ENCODE peak calls at places on chromosomes 3 and 15, in ten cellular contexts. P, Y, B, E, U, O, K, T, D and Z are unnamed samples.

GRCh38 chr3:197926418-197926817 is 23.6 kb upstream of the RPL35A start:
- DNase-seq in P (no peak), Y (no peak), B (no peak), E (no peak), U (no peak), O (no peak), K (no peak), T (no peak), D (no peak), Z (no peak)

GRCh38 chr3:44396200-44397171 is 57.9 kb downstream of the TCAIM start:
- DNase-seq in P (no peak), Y (no peak), B (peak; percentile 43), E (no peak), U (no peak), O (no peak), K (no peak), T (no peak), D (no peak), Z (no peak)

GRCh38 chr3:141452045-141452444 is 34.8 kb upstream of the RASA2 start:
- DNase-seq in P (peak; percentile 86), Y (peak; percentile 75), B (no peak), E (no peak), U (peak; percentile 38), O (no peak), K (no peak), T (peak; percentile 42), D (no peak), Z (peak; percentile 61)

GRCh38 chr15:69225355-69226027 is 65.1 kb downstream of the GLCE start:
- DNase-seq in P (peak; percentile 74), Y (peak; percentile 68), B (no peak), E (no peak), U (peak; percentile 14), O (no peak), K (no peak), T (no peak), D (no peak), Z (no peak)

GRCh38 chr3:72488736-72489030 is 359.6 kb downstream of the SHQ1 start:
- DNase-seq in P (peak; percentile 44), Y (peak; percentile 78), B (no peak), E (peak; percentile 72), U (no peak), O (no peak), K (no peak), T (no peak), D (no peak), Z (no peak)

GRCh38 chr3:40973141-40973540 is 226.2 kb upstream of the CTNNB1 start:
- DNase-seq in P (no peak), Y (no peak), B (no peak), E (no peak), U (no peak), O (no peak), K (no peak), T (no peak), D (no peak), Z (no peak)

GRCh38 chr3:111737056-111737711 is 121.9 kb upstream of the PHLDB2 start:
- DNase-seq in P (peak; percentile 48), Y (no peak), B (peak; percentile 60), E (no peak), U (no peak), O (peak; percentile 25), K (no peak), T (no peak), D (peak; percentile 31), Z (no peak)

GRCh38 chr15:46080018-46080417 is 445.2 kb downstream of the SQOR start:
- DNase-seq in P (no peak), Y (no peak), B (no peak), E (no peak), U (no peak), O (no peak), K (no peak), T (no peak), D (no peak), Z (no peak)

GRCh38 chr3:124281453-124282316 is 289.8 kb upstream of the ROPN1 start:
- DNase-seq in P (peak; percentile 71), Y (peak; percentile 58), B (no peak), E (no peak), U (peak; percentile 43), O (no peak), K (no peak), T (peak; percentile 36), D (no peak), Z (no peak)

GRCh38 chr3:195162033-195162669 is 108.8 kb downstream of the XXYLT1 start:
- DNase-seq in P (no peak), Y (no peak), B (peak; percentile 66), E (no peak), U (no peak), O (no peak), K (no peak), T (no peak), D (peak; percentile 22), Z (no peak)

GRCh38 chr3:45673273-45673672 is 15.9 kb upstream of the SACM1L start:
- DNase-seq in P (no peak), Y (no peak), B (no peak), E (no peak), U (no peak), O (no peak), K (no peak), T (no peak), D (no peak), Z (no peak)

GRCh38 chr15:77988386-77989301 is 88.9 kb downstream of the TBC1D2B start:
- DNase-seq in P (no peak), Y (no peak), B (peak; percentile 49), E (no peak), U (no peak), O (no peak), K (no peak), T (no peak), D (no peak), Z (no peak)

GRCh38 chr15:91572110-91572509 is 281.4 kb upstream of the SLCO3A1 start:
- DNase-seq in P (peak; percentile 90), Y (peak; percentile 10), B (no peak), E (peak; percentile 51), U (no peak), O (no peak), K (no peak), T (no peak), D (no peak), Z (no peak)

GRCh38 chr15:28881600-28881999 is 4.2 kb upstream of the APBA2 start:
- DNase-seq in P (no peak), Y (no peak), B (no peak), E (no peak), U (no peak), O (no peak), K (no peak), T (no peak), D (no peak), Z (no peak)

GRCh38 chr3:188008582-188009213 is 145.3 kb upstream of the LPP start:
- DNase-seq in P (no peak), Y (no peak), B (no peak), E (no peak), U (no peak), O (no peak), K (no peak), T (no peak), D (no peak), Z (no peak)

DNA sequence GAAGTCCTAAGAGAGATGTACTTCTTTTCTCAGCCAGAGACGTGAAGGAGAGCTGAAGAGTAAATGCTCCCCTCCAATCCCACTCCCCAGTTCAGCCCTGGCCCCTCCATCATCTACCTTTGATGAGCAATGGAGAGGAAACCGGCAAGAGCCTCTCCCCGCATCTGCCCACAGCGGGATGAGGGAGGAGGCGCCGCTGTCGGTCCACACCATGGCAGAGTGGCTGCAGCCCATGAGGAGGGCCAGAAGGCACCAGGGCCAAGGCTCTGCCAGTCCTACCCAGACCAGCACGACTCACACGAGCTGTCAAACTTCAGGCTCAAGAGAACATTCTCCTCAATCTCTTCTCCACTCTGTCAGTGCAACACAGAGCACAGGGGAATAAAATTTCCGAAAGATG is 129.8 kb downstream of the OSBPL10 start:
- DNase-seq in P (no peak), Y (no peak), B (no peak), E (no peak), U (no peak), O (no peak), K (no peak), T (no peak), D (no peak), Z (no peak)
- H3K4me1 ChIP-seq in P (peaks cover 11% of the 10 kb centered on the region), Y (no peaks in the 10 kb centered on the region), B (peaks cover 20% of the 10 kb centered on the region), E (no peaks in the 10 kb centered on the region), U (no peaks in the 10 kb centered on the region), O (no peaks in the 10 kb centered on the region), K (no peaks in the 10 kb centered on the region), T (no peaks in the 10 kb centered on the region), D (no peaks in the 10 kb centered on the region), Z (peaks cover 3% of the 10 kb centered on the region)

GRCh38 chr15:62475595-62475994 is 310.5 kb upstream of the C2CD4B start:
- DNase-seq in P (no peak), Y (no peak), B (no peak), E (no peak), U (no peak), O (no peak), K (no peak), T (no peak), D (no peak), Z (no peak)
- H3K4me1 ChIP-seq in P (peaks cover 16% of the 10 kb centered on the region), Y (peaks cover 37% of the 10 kb centered on the region), B (peaks cover 8% of the 10 kb centered on the region), E (peaks cover 5% of the 10 kb centered on the region), U (no peaks in the 10 kb centered on the region), O (peaks cover 56% of the 10 kb centered on the region), K (peaks cover 85% of the 10 kb centered on the region), T (no peaks in the 10 kb centered on the region), D (no peaks in the 10 kb centered on the region), Z (peaks cover 20% of the 10 kb centered on the region)

GRCh38 chr3:14275962-14276909 is 97.6 kb downstream of the LSM3 start:
- DNase-seq in P (no peak), Y (peak; percentile 26), B (peak; percentile 25), E (no peak), U (no peak), O (no peak), K (no peak), T (no peak), D (no peak), Z (no peak)
- H3K4me1 ChIP-seq in P (peaks cover 4% of the 10 kb centered on the region), Y (no peaks in the 10 kb centered on the region), B (no peaks in the 10 kb centered on the region), E (peaks cover 6% of the 10 kb centered on the region), U (peaks cover 15% of the 10 kb centered on the region), O (no peaks in the 10 kb centered on the region), K (no peaks in the 10 kb centered on the region), T (no peaks in the 10 kb centered on the region), D (no peaks in the 10 kb centered on the region), Z (peaks cover 55% of the 10 kb centered on the region)

GRCh38 chr3:30625541-30626438 is 19.4 kb downstream of the TGFBR2 start:
- DNase-seq in P (peak; percentile 64), Y (peak; percentile 55), B (no peak), E (no peak), U (no peak), O (no peak), K (no peak), T (no peak), D (no peak), Z (peak; percentile 75)

GRCh38 chr3:30620402-30621360 is 14.3 kb downstream of the TGFBR2 start:
- DNase-seq in P (no peak), Y (no peak), B (no peak), E (no peak), U (no peak), O (no peak), K (no peak), T (no peak), D (no peak), Z (no peak)

GRCh38 chr3:30626443-30627181 is 20.2 kb downstream of the TGFBR2 start:
- DNase-seq in P (peak; percentile 65), Y (peak; percentile 75), B (no peak), E (no peak), U (no peak), O (no peak), K (no peak), T (no peak), D (no peak), Z (no peak)

GRCh38 chr3:30622047-30622545 is 15.7 kb downstream of the TGFBR2 start:
- DNase-seq in P (no peak), Y (no peak), B (no peak), E (no peak), U (no peak), O (no peak), K (no peak), T (no peak), D (no peak), Z (no peak)

GRCh38 chr3:30623375-30623774 is 17.0 kb downstream of the TGFBR2 start:
- DNase-seq in P (no peak), Y (peak; percentile 37), B (no peak), E (no peak), U (no peak), O (no peak), K (no peak), T (no peak), D (no peak), Z (no peak)
- H3K4me1 ChIP-seq in P (no peaks in the 10 kb centered on the region), Y (peaks cover 70% of the 10 kb centered on the region), B (peaks cover 8% of the 10 kb centered on the region), E (peaks cover 36% of the 10 kb centered on the region), U (peaks cover 92% of the 10 kb centered on the region), O (peaks cover 33% of the 10 kb centered on the region), K (peaks cover 76% of the 10 kb centered on the region), T (no peaks in the 10 kb centered on the region), D (peaks cover 4% of the 10 kb centered on the region), Z (peaks cover 69% of the 10 kb centered on the region)